ENCODE peak calls at places on chromosomes 1 and 21, in four cellular contexts. M is heart left ventricle, H is upper lobe of left lung, V is IMR-90. L is an unnamed sample.

GRCh38 chr1:35047188-35047858 is 15.6 kb upstream of the ZMYM6 start:
- DNase-seq in M (no peak), V (peak; percentile 95), H (no peak), L (no peak)

GRCh38 chr21:19123525-19123924 is 719.9 kb upstream of the TMPRSS15 start:
- DNase-seq in M (no peak), V (no peak), H (no peak), L (no peak)

GRCh38 chr21:42316891-42317290 is 1.7 kb upstream of the TFF3 start:
- DNase-seq in H (no peak), V (no peak), M (no peak), L (no peak)

GRCh38 chr21:39082656-39083376 is 100.4 kb downstream of the PSMG1 start:
- DNase-seq in M (no peak), H (no peak), V (no peak), L (no peak)

GRCh38 chr1:2604156-2604853 is 17.7 kb downstream of the PRXL2B start:
- DNase-seq in M (peak; percentile 21), H (no peak), V (no peak), L (no peak)

GRCh38 chr1:183770816-183771128 is 34.1 kb upstream of the RGL1 start:
- DNase-seq in M (no peak), V (no peak), H (no peak), L (no peak)

GRCh38 chr1:202162049-202162417 is 1.6 kb upstream of the PTPN7 start:
- DNase-seq in V (no peak), H (peak; percentile 53), M (no peak), L (no peak)

GRCh38 chr1:243916160-243916559 is 66.1 kb upstream of the AKT3 start:
- DNase-seq in V (peak; percentile 46), H (no peak), M (no peak), L (no peak)

GRCh38 chr21:43879348-43880110 is 14.5 kb downstream of the AGPAT3 start:
- DNase-seq in H (no peak), V (no peak), M (peak; percentile 8), L (no peak)

GRCh38 chr1:63665824-63666223 is 72.6 kb downstream of the PGM1 start:
- DNase-seq in M (no peak), V (no peak), H (no peak), L (no peak)

GRCh38 chr1:12477301-12477700 is 140.7 kb downstream of the DHRS3 start:
- DNase-seq in M (no peak), V (no peak), H (no peak), L (no peak)

GRCh38 chr1:201625711-201626300 is 86.9 kb downstream of the NAV1 start:
- DNase-seq in M (no peak), H (no peak), V (no peak), L (no peak)

GRCh38 chr1:60118119-60118518 is 44.5 kb upstream of the C1orf87 start:
- DNase-seq in H (no peak), V (no peak), M (no peak), L (no peak)

GRCh38 chr1:75582725-75583261 is 28.1 kb downstream of the SLC44A5 start:
- DNase-seq in M (no peak), V (no peak), H (no peak), L (no peak)

GRCh38 chr1:94859157-94859556 is 39.0 kb downstream of the SLC44A3 start:
- DNase-seq in H (no peak), V (no peak), M (no peak), L (no peak)

GRCh38 chr21:35249636-35250035 is 200.5 kb upstream of the RUNX1 start:
- DNase-seq in H (no peak), V (no peak), M (no peak), L (no peak)

GRCh38 chr21:37393786-37394185 is 27.2 kb downstream of the DYRK1A start:
- DNase-seq in H (no peak), M (no peak), V (no peak), L (no peak)

GRCh38 chr1:170714938-170715337 is 51.0 kb downstream of the PRRX1 start:
- DNase-seq in H (no peak), V (no peak), M (no peak), L (no peak)

GRCh38 chr1:225763815-225764548 is 13.6 kb upstream of the SRP9 start:
- DNase-seq in V (peak; percentile 54), H (no peak), M (peak; percentile 43), L (no peak)

GRCh38 chr1:1954831-1955441 is 35.9 kb upstream of the TMEM52 start:
- DNase-seq in H (no peak), M (no peak), V (no peak), L (no peak)

GRCh38 chr21:45624356-45624854 is 19.1 kb upstream of the PCBP3 start:
- DNase-seq in V (no peak), H (no peak), M (no peak), L (no peak)

GRCh38 chr21:32698971-32699693 is 28.7 kb downstream of the SYNJ1 start:
- DNase-seq in V (peak; percentile 31), H (no peak), M (no peak), L (no peak)

GRCh38 chr1:43671626-43672330 is 21.8 kb downstream of the KDM4A start:
- DNase-seq in H (no peak), M (no peak), V (peak; percentile 82), L (no peak)

GRCh38 chr1:51768971-51769601 is 109.4 kb downstream of the NRDC start:
- DNase-seq in M (no peak), H (no peak), V (peak; percentile 80), L (no peak)

GRCh38 chr1:182611787-182612186 is 7.6 kb upstream of the RGS16 start:
- DNase-seq in V (no peak), M (no peak), H (no peak), L (no peak)

GRCh38 chr1:203652718-203653461 is 26.3 kb downstream of the ATP2B4 start:
- DNase-seq in H (no peak), V (no peak), M (no peak), L (no peak)

GRCh38 chr1:157284446-157284845 is 146.3 kb upstream of the ETV3 start:
- DNase-seq in V (no peak), M (no peak), H (no peak), L (no peak)
- TF ChIP-seq POLR2A in V (no peak), M (no peak), H (no peak), L (no peak)

DNA sequence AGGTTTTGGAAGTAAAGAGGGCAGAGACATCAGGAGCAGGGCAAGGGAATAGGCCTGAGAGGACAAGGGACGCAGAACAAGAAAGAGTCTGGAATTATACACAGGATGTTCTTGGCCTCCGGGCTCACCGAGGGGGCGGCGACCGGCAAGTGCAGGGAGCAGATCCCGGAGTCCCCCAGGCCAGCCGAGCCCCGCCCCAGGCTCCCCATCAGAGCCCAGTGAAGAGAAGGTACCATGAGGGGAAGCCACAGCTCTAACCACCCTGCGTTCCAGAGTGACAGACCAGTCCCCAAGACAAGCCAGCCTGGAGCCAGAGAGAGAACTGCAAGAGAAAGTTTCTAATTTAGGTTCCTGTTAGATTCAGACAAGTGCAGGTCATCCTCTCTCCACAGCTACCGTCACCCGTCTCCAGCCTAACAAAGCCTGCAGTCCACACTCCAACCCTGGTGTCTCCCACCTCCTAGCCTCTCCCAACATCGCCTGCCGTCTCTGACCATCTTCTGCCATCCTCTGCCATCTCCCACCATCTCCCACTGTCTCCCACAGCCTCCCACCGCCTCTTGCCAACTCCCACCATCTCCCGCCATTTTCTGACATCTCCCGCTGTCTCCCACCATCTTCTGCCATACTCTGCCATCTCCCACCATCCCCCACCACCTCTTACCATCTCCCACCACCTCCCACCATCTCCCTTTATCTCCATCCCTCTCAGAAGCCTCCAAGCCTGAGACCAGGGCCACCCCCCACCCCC is 42.5 kb downstream of the CAPN2 start:
- DNase-seq in V (no peak), M (no peak), H (no peak), L (no peak)
- H3K27me3 ChIP-seq in V (no peaks in the 10 kb centered on the region), M (no peaks in the 10 kb centered on the region), H (no peaks in the 10 kb centered on the region), L (no peaks in the 10 kb centered on the region)

GRCh38 chr1:19089524-19089923 is 120.5 kb downstream of the UBR4 start:
- DNase-seq in M (no peak), V (no peak), H (no peak), L (peak; percentile 53)
- H3K36me3 ChIP-seq in M (peaks cover 100% of the 10 kb centered on the region), V (peaks cover 76% of the 10 kb centered on the region), H (peaks cover 67% of the 10 kb centered on the region), L (peaks cover 4% of the 10 kb centered on the region)

GRCh38 chr1:68442006-68442405 is 7.7 kb downstream of the RPE65 start:
- DNase-seq in H (no peak), M (no peak), V (no peak), L (no peak)

GRCh38 chr1:68442822-68443556 is 6.8 kb downstream of the RPE65 start:
- DNase-seq in M (no peak), H (no peak), V (peak; percentile 82), L (no peak)

GRCh38 chr1:68433386-68433785 is 16.4 kb downstream of the RPE65 start:
- DNase-seq in V (no peak), H (no peak), M (no peak), L (no peak)

GRCh38 chr1:68438310-68438709 is 11.4 kb downstream of the RPE65 start:
- DNase-seq in V (no peak), M (no peak), H (no peak), L (no peak)
- TF ChIP-seq POLR2A in V (no peak), M (no peak), H (no peak), L (no peak)

DNA sequence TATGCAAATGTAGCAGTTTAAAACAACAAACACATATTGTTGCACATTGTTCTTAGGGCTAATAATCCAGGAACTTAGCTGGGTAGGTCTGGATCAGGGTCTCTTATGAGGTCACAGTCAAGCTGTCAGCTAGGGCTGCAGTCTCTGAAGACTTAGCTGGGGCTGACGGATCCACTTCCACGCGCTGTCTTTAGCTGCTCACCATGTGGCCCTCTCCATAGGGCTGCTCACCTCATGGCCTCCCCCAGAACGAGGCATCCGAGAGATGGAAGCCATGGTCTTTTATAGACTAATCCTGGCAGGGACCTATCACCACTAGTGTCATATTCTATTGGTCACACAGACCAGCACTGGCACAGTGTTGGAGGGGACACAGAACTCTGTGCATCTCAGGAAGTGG is 8.7 kb upstream of the OXCT2 start:
- DNase-seq in H (no peak), V (no peak), M (no peak), L (no peak)
- H3K27me3 ChIP-seq in H (no peaks in the 10 kb centered on the region), V (peaks cover 46% of the 10 kb centered on the region), M (no peaks in the 10 kb centered on the region), L (no peaks in the 10 kb centered on the region)